ENCODE peak calls at places on chromosomes 1 and 21, in five cellular contexts. E, C, F, O and I are unnamed samples.

GRCh38 chr1:92577251-92577895 is 90.6 kb upstream of the GFI1 start:
- ATAC-seq in O (no peak), C (no peak), F (no peak), E (no peak), I (no peak)

GRCh38 chr1:67700692-67701410 is 15.8 kb downstream of the GADD45A start:
- ATAC-seq in F (no peak), E (no peak), C (peak), O (peak), I (peak)

GRCh38 chr1:48756704-48757316 is 19.9 kb downstream of the BEND5 start:
- ATAC-seq in C (no peak), F (no peak), O (no peak), E (no peak), I (no peak)

GRCh38 chr1:96730574-96731298 is 9.2 kb downstream of the PTBP2 start:
- ATAC-seq in F (no peak), O (no peak), E (no peak), C (no peak), I (no peak)

GRCh38 chr1:156226116-156226538 is 13.3 kb downstream of the PMF1 start:
- ATAC-seq in C (no peak), F (no peak), O (no peak), E (no peak), I (no peak)

GRCh38 chr1:234768569-234769283 is 158.7 kb upstream of the IRF2BP2 start:
- ATAC-seq in E (no peak), C (peak), O (no peak), F (peak), I (no peak)

GRCh38 chr1:40861227-40862003 is 748 bp downstream of the CITED4 start:
- ATAC-seq in E (peak), C (peak), F (peak), O (peak), I (peak)

GRCh38 chr1:116525440-116525839 is 45.4 kb downstream of the CD58 start:
- ATAC-seq in O (no peak), F (no peak), C (no peak), E (no peak), I (no peak)

GRCh38 chr21:42063578-42064521 is 7.3 kb upstream of the UMODL1 start:
- ATAC-seq in C (peak), F (peak), E (peak), O (peak), I (no peak)